ENCODE peak calls at places on chromosomes 12 and 14, in five cellular contexts. J, D, G, H and Y are unnamed samples.

GRCh38 chr12:82174936-82175335 is 183.3 kb downstream of the CCDC59 start:
- DNase-seq in J (no peak), D (no peak), G (no peak), H (no peak), Y (no peak)

GRCh38 chr12:119288559-119288958 is 46.0 kb upstream of the CCDC60 start:
- DNase-seq in J (no peak), D (no peak), G (no peak), H (no peak), Y (no peak)

GRCh38 chr12:22377731-22378496 is 43.4 kb upstream of the ST8SIA1 start:
- DNase-seq in J (no peak), D (peak), G (no peak), H (peak), Y (peak)

GRCh38 chr12:75977952-75978671 is 53.5 kb downstream of the PHLDA1 start:
- DNase-seq in J (peak), D (peak), G (peak), H (peak), Y (peak)

GRCh38 chr12:48286665-48287064 is 64.1 kb downstream of the ZNF641 start:
- DNase-seq in J (no peak), D (peak), G (peak), H (peak), Y (no peak)

GRCh38 chr12:1527789-1528188 is 66.6 kb downstream of the FBXL14 start:
- DNase-seq in J (peak), D (peak), G (no peak), H (peak), Y (peak)

GRCh38 chr12:64610092-64610659 is at the start of gene RASSF3:
- DNase-seq in J (peak), D (peak), G (peak), H (peak), Y (no peak)

GRCh38 chr12:86772688-86773087 is 516.5 kb upstream of the MGAT4C start:
- DNase-seq in J (peak), D (peak), G (no peak), H (no peak), Y (no peak)

GRCh38 chr12:79058342-79058741 is 193.8 kb downstream of the SYT1 start:
- DNase-seq in J (peak), D (peak), G (no peak), H (peak), Y (peak)

GRCh38 chr14:65745396-65746190 is 333.1 kb downstream of the FUT8 start:
- DNase-seq in J (no peak), D (no peak), G (no peak), H (no peak), Y (no peak)

GRCh38 chr12:95877622-95878021 is 18.9 kb downstream of the SNRPF start:
- DNase-seq in J (no peak), D (no peak), G (no peak), H (no peak), Y (peak)

GRCh38 chr14:80942158-80942738 is 710 bp upstream of the CEP128 start:
- DNase-seq in J (no peak), D (no peak), G (no peak), H (no peak), Y (no peak)

GRCh38 chr14:51828017-51828797 is 32.2 kb upstream of the GNG2 start:
- DNase-seq in J (peak), D (peak), G (peak), H (peak), Y (peak)

GRCh38 chr12:29681370-29681769 is 102.4 kb downstream of the TMTC1 start:
- DNase-seq in J (no peak), D (no peak), G (no peak), H (peak), Y (no peak)

GRCh38 chr12:32062841-32063240 is 43.8 kb upstream of the BICD1 start:
- DNase-seq in J (no peak), D (no peak), G (no peak), H (no peak), Y (no peak)